ENCODE peak calls at places on chromosomes 3 and 15, in eight cellular contexts. One of them, this sample, is unnamed.

GRCh38 chr15:34644061-34644460 is 60.6 kb upstream of the GOLGA8B start:
- DNase-seq in upper lobe of right lung: no peak
- DNase-seq in adrenal gland: no peak
- DNase-seq in dorsolateral prefrontal cortex: no peak
- DNase-seq in psoas muscle: no peak
- DNase-seq in body of pancreas: no peak
- DNase-seq in MM.1S: no peak
- DNase-seq in tibial artery: no peak
- DNase-seq in this sample: no peak

GRCh38 chr3:51934139-51934850 is 7.4 kb downstream of the RRP9 start:
- DNase-seq in upper lobe of right lung: peak; percentile 50
- DNase-seq in adrenal gland: no peak
- DNase-seq in dorsolateral prefrontal cortex: no peak
- DNase-seq in psoas muscle: no peak
- DNase-seq in body of pancreas: no peak
- DNase-seq in MM.1S: no peak
- DNase-seq in tibial artery: peak; percentile 48
- DNase-seq in this sample: no peak

GRCh38 chr15:41031232-41032078 is 78.2 kb downstream of the CHAC1 start:
- DNase-seq in upper lobe of right lung: no peak
- DNase-seq in adrenal gland: no peak
- DNase-seq in dorsolateral prefrontal cortex: no peak
- DNase-seq in psoas muscle: no peak
- DNase-seq in body of pancreas: no peak
- DNase-seq in MM.1S: no peak
- DNase-seq in tibial artery: no peak
- DNase-seq in this sample: no peak

GRCh38 chr15:85407421-85408269 is 27.2 kb downstream of the AKAP13 start:
- DNase-seq in upper lobe of right lung: no peak
- DNase-seq in adrenal gland: peak; percentile 10
- DNase-seq in dorsolateral prefrontal cortex: no peak
- DNase-seq in psoas muscle: no peak
- DNase-seq in body of pancreas: peak; percentile 47
- DNase-seq in MM.1S: peak; percentile 7
- DNase-seq in tibial artery: no peak
- DNase-seq in this sample: peak; percentile 54

GRCh38 chr15:47720555-47720954 is 3.2 kb downstream of the SEMA6D start:
- DNase-seq in upper lobe of right lung: no peak
- DNase-seq in adrenal gland: no peak
- DNase-seq in dorsolateral prefrontal cortex: no peak
- DNase-seq in psoas muscle: no peak
- DNase-seq in body of pancreas: no peak
- DNase-seq in MM.1S: no peak
- DNase-seq in tibial artery: no peak
- DNase-seq in this sample: no peak

GRCh38 chr3:27160779-27161287 is 208.3 kb downstream of the NEK10 start:
- DNase-seq in upper lobe of right lung: no peak
- DNase-seq in adrenal gland: no peak
- DNase-seq in dorsolateral prefrontal cortex: no peak
- DNase-seq in psoas muscle: no peak
- DNase-seq in body of pancreas: no peak
- DNase-seq in MM.1S: no peak
- DNase-seq in tibial artery: no peak
- DNase-seq in this sample: no peak

GRCh38 chr15:70478251-70478990 is 284.9 kb downstream of the UACA start:
- DNase-seq in upper lobe of right lung: no peak
- DNase-seq in adrenal gland: peak; percentile 50
- DNase-seq in dorsolateral prefrontal cortex: no peak
- DNase-seq in psoas muscle: no peak
- DNase-seq in body of pancreas: no peak
- DNase-seq in MM.1S: peak; percentile 94
- DNase-seq in tibial artery: no peak
- DNase-seq in this sample: peak; percentile 80

GRCh38 chr3:123302961-123303360 is 101.2 kb downstream of the SEC22A start:
- DNase-seq in upper lobe of right lung: peak; percentile 47
- DNase-seq in adrenal gland: no peak
- DNase-seq in dorsolateral prefrontal cortex: no peak
- DNase-seq in psoas muscle: peak; percentile 19
- DNase-seq in body of pancreas: no peak
- DNase-seq in MM.1S: no peak
- DNase-seq in tibial artery: no peak
- DNase-seq in this sample: no peak

GRCh38 chr15:70494529-70494860 is 268.9 kb downstream of the UACA start:
- DNase-seq in upper lobe of right lung: no peak
- DNase-seq in adrenal gland: no peak
- DNase-seq in dorsolateral prefrontal cortex: no peak
- DNase-seq in psoas muscle: no peak
- DNase-seq in body of pancreas: no peak
- DNase-seq in MM.1S: no peak
- DNase-seq in tibial artery: no peak
- DNase-seq in this sample: no peak

GRCh38 chr15:73323956-73324355 is 44.8 kb downstream of the HCN4 start:
- DNase-seq in upper lobe of right lung: peak; percentile 59
- DNase-seq in adrenal gland: no peak
- DNase-seq in dorsolateral prefrontal cortex: no peak
- DNase-seq in psoas muscle: no peak
- DNase-seq in body of pancreas: no peak
- DNase-seq in MM.1S: no peak
- DNase-seq in tibial artery: peak; percentile 55
- DNase-seq in this sample: no peak

GRCh38 chr3:121477589-121477988 is 68.2 kb downstream of the POLQ start:
- DNase-seq in upper lobe of right lung: no peak
- DNase-seq in adrenal gland: no peak
- DNase-seq in dorsolateral prefrontal cortex: no peak
- DNase-seq in psoas muscle: no peak
- DNase-seq in body of pancreas: no peak
- DNase-seq in MM.1S: no peak
- DNase-seq in tibial artery: no peak
- DNase-seq in this sample: no peak

GRCh38 chr3:187996609-187997008 is 157.3 kb upstream of the LPP start:
- DNase-seq in upper lobe of right lung: no peak
- DNase-seq in adrenal gland: no peak
- DNase-seq in dorsolateral prefrontal cortex: no peak
- DNase-seq in psoas muscle: no peak
- DNase-seq in body of pancreas: no peak
- DNase-seq in MM.1S: no peak
- DNase-seq in tibial artery: no peak
- DNase-seq in this sample: no peak

GRCh38 chr3:21754839-21755238 is 3.8 kb upstream of the ZNF385D start:
- DNase-seq in upper lobe of right lung: no peak
- DNase-seq in adrenal gland: no peak
- DNase-seq in dorsolateral prefrontal cortex: no peak
- DNase-seq in psoas muscle: no peak
- DNase-seq in body of pancreas: no peak
- DNase-seq in MM.1S: no peak
- DNase-seq in tibial artery: no peak
- DNase-seq in this sample: no peak

GRCh38 chr3:21750831-21751391 is at the start of gene ZNF385D:
- DNase-seq in upper lobe of right lung: peak; percentile 61
- DNase-seq in adrenal gland: peak; percentile 23
- DNase-seq in dorsolateral prefrontal cortex: peak; percentile 29
- DNase-seq in psoas muscle: peak; percentile 70
- DNase-seq in body of pancreas: peak; percentile 17
- DNase-seq in MM.1S: no peak
- DNase-seq in tibial artery: peak; percentile 75
- DNase-seq in this sample: no peak

GRCh38 chr3:21750291-21750690 is 719 bp downstream of the ZNF385D start:
- DNase-seq in upper lobe of right lung: no peak
- DNase-seq in adrenal gland: no peak
- DNase-seq in dorsolateral prefrontal cortex: no peak
- DNase-seq in psoas muscle: no peak
- DNase-seq in body of pancreas: no peak
- DNase-seq in MM.1S: no peak
- DNase-seq in tibial artery: no peak
- DNase-seq in this sample: peak; percentile 3

GRCh38 chr3:21751891-21752290 is 881 bp upstream of the ZNF385D start:
- DNase-seq in upper lobe of right lung: no peak
- DNase-seq in adrenal gland: no peak
- DNase-seq in dorsolateral prefrontal cortex: no peak
- DNase-seq in psoas muscle: no peak
- DNase-seq in body of pancreas: no peak
- DNase-seq in MM.1S: no peak
- DNase-seq in tibial artery: no peak
- DNase-seq in this sample: no peak

DNA sequence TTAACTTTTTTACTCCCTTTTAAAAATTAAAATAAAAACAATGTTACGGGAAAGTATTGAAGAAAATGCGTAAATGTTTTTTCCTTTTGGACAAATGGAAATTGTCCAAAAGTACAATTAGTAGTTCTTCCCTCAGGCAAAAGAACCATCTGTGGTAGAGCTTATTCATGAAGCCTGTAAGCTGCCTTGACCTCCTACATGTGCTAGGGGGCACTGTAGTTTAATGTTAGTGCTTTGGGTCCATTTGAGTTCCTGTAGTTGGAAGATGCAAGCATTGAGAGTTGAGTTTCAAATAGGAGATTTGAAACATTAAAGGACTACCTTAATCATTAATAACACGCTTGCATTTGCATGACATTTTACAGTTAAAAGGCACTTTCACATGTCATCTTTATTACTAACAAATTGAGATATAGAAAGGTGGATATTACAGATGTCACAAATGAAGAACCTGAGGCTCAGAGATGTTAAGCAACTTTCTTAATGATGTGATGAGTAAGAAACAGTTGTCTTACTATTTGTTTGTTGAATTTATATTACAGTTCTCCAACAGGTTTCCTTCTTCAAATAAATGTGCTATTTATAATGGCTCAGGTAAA is 1.8 kb upstream of the ZNF385D start:
- DNase-seq in upper lobe of right lung: no peak
- DNase-seq in adrenal gland: peak; percentile 24
- DNase-seq in dorsolateral prefrontal cortex: no peak
- DNase-seq in psoas muscle: no peak
- DNase-seq in body of pancreas: peak; percentile 7
- DNase-seq in MM.1S: peak; percentile 28
- DNase-seq in tibial artery: no peak
- DNase-seq in this sample: peak; percentile 34
- TF ChIP-seq CTCF in upper lobe of right lung: peak; percentile 66
- TF ChIP-seq CTCF in adrenal gland: peak; percentile 52
- TF ChIP-seq CTCF in dorsolateral prefrontal cortex: peak; percentile 30
- TF ChIP-seq CTCF in psoas muscle: peak; percentile 70
- TF ChIP-seq CTCF in body of pancreas: peak; percentile 37
- TF ChIP-seq CTCF in MM.1S: peak; percentile 37
- TF ChIP-seq CTCF in tibial artery: peak; percentile 81
- TF ChIP-seq CTCF in this sample: peak; percentile 36

GRCh38 chr15:60004019-60004845 is at the start of gene FOXB1:
- DNase-seq in upper lobe of right lung: no peak
- DNase-seq in adrenal gland: no peak
- DNase-seq in dorsolateral prefrontal cortex: no peak
- DNase-seq in psoas muscle: no peak
- DNase-seq in body of pancreas: peak; percentile 9
- DNase-seq in MM.1S: no peak
- DNase-seq in tibial artery: no peak
- DNase-seq in this sample: no peak
- H3K4me3 ChIP-seq in upper lobe of right lung: peak within 1 kb of the TSS; percentile 53
- H3K4me3 ChIP-seq in adrenal gland: peak within 1 kb of the TSS; percentile 46
- H3K4me3 ChIP-seq in dorsolateral prefrontal cortex: no peak within 1 kb of the TSS
- H3K4me3 ChIP-seq in psoas muscle: peak within 1 kb of the TSS; percentile 66
- H3K4me3 ChIP-seq in body of pancreas: no peak within 1 kb of the TSS
- H3K4me3 ChIP-seq in MM.1S: no peak within 1 kb of the TSS
- H3K4me3 ChIP-seq in tibial artery: peak within 1 kb of the TSS; percentile 35
- H3K4me3 ChIP-seq in this sample: no peak within 1 kb of the TSS

GRCh38 chr15:77901251-77901881 is 176.1 kb downstream of the TBC1D2B start:
- DNase-seq in upper lobe of right lung: peak; percentile 54
- DNase-seq in adrenal gland: no peak
- DNase-seq in dorsolateral prefrontal cortex: no peak
- DNase-seq in psoas muscle: peak; percentile 34
- DNase-seq in body of pancreas: no peak
- DNase-seq in MM.1S: no peak
- DNase-seq in tibial artery: peak; percentile 64
- DNase-seq in this sample: no peak

GRCh38 chr15:77898811-77899730 is 178.4 kb downstream of the TBC1D2B start:
- DNase-seq in upper lobe of right lung: peak; percentile 60
- DNase-seq in adrenal gland: peak; percentile 35
- DNase-seq in dorsolateral prefrontal cortex: no peak
- DNase-seq in psoas muscle: no peak
- DNase-seq in body of pancreas: no peak
- DNase-seq in MM.1S: no peak
- DNase-seq in tibial artery: peak; percentile 53
- DNase-seq in this sample: no peak

GRCh38 chr15:77904901-77905300 is 172.6 kb downstream of the TBC1D2B start:
- DNase-seq in upper lobe of right lung: no peak
- DNase-seq in adrenal gland: no peak
- DNase-seq in dorsolateral prefrontal cortex: no peak
- DNase-seq in psoas muscle: no peak
- DNase-seq in body of pancreas: no peak
- DNase-seq in MM.1S: no peak
- DNase-seq in tibial artery: no peak
- DNase-seq in this sample: no peak

GRCh38 chr15:77904436-77904821 is 173.1 kb downstream of the TBC1D2B start:
- DNase-seq in upper lobe of right lung: peak; percentile 59
- DNase-seq in adrenal gland: no peak
- DNase-seq in dorsolateral prefrontal cortex: no peak
- DNase-seq in psoas muscle: no peak
- DNase-seq in body of pancreas: no peak
- DNase-seq in MM.1S: no peak
- DNase-seq in tibial artery: no peak
- DNase-seq in this sample: no peak

DNA sequence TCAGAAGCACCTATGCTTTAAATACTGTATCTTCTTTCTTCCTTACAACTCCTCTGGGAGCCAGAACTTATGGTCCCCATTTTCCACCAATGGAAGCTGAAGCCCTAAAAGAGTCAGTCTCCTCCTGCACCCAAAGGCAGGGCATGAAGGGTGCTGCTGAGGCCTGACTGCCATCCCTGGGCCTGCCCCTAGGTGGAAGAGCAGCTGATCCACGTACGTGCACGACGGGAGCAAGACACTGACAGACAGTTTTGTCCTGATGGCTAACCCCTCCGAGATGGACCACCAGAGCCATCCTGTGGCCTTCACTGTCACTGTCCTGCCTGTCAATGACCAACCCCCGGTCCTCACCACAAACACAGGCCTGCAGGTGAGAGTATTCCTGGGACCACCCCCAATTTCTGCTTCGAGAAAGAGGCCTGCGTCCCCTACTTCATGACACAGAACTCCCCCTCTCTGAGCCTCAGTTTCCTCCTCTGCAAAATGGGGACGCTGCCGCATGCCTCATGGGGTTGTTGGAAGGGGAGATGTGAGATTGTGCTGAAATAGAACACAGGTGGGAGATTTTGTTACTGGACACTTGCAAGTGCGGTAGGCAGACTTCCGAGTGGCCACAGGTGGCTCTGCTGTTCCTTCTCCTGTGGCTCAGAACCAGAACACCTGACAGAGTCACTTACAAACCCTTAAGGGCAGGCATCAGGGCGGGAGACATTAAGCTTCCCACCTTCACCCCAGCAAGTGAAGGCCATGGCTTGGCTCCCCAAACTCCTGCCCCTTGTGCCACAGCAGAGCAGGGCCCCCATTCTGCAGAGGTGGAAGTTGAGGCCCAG is 175.4 kb downstream of the TBC1D2B start:
- DNase-seq in upper lobe of right lung: peak; percentile 38
- DNase-seq in adrenal gland: no peak
- DNase-seq in dorsolateral prefrontal cortex: no peak
- DNase-seq in psoas muscle: peak; percentile 23
- DNase-seq in body of pancreas: no peak
- DNase-seq in MM.1S: no peak
- DNase-seq in tibial artery: peak; percentile 40
- DNase-seq in this sample: peak; percentile 41
- TF ChIP-seq CTCF in upper lobe of right lung: no peak
- TF ChIP-seq CTCF in adrenal gland: no peak
- TF ChIP-seq CTCF in dorsolateral prefrontal cortex: no peak
- TF ChIP-seq CTCF in psoas muscle: no peak
- TF ChIP-seq CTCF in body of pancreas: no peak
- TF ChIP-seq CTCF in MM.1S: no peak
- TF ChIP-seq CTCF in tibial artery: no peak
- TF ChIP-seq CTCF in this sample: peak; percentile 39

GRCh38 chr3:117671707-117672318 is 962.2 kb downstream of the TUSC7 start:
- DNase-seq in upper lobe of right lung: no peak
- DNase-seq in adrenal gland: peak; percentile 25
- DNase-seq in dorsolateral prefrontal cortex: no peak
- DNase-seq in psoas muscle: no peak
- DNase-seq in body of pancreas: peak; percentile 6
- DNase-seq in MM.1S: no peak
- DNase-seq in tibial artery: no peak
- DNase-seq in this sample: no peak
- H3K4me3 ChIP-seq in upper lobe of right lung: no peak overlapping the region
- H3K4me3 ChIP-seq in adrenal gland: no peak overlapping the region
- H3K4me3 ChIP-seq in dorsolateral prefrontal cortex: no peak overlapping the region
- H3K4me3 ChIP-seq in psoas muscle: no peak overlapping the region
- H3K4me3 ChIP-seq in body of pancreas: no peak overlapping the region
- H3K4me3 ChIP-seq in MM.1S: no peak overlapping the region
- H3K4me3 ChIP-seq in tibial artery: no peak overlapping the region
- H3K4me3 ChIP-seq in this sample: no peak overlapping the region

This sample was measured in GM12865.